ENCODE peak calls at places on chromosomes 11 and 22, in seven cellular contexts. One of them, this sample, is unnamed.

GRCh38 chr11:102400603-102401002 is 52.0 kb downstream of the TMEM123 start:
- DNase-seq in AG09319: no peak
- DNase-seq in OCI-LY7: no peak
- DNase-seq in body of pancreas: no peak
- DNase-seq in sigmoid colon: no peak
- DNase-seq in right lobe of liver: no peak
- DNase-seq in fibroblast of the aortic adventitia: no peak
- DNase-seq in this sample: no peak

GRCh38 chr11:36196476-36197099 is 92.6 kb downstream of the COMMD9 start:
- DNase-seq in right lobe of liver: no peak
- DNase-seq in fibroblast of the aortic adventitia: peak; percentile 67
- DNase-seq in body of pancreas: peak; percentile 7
- DNase-seq in sigmoid colon: no peak
- DNase-seq in OCI-LY7: no peak
- DNase-seq in AG09319: no peak
- DNase-seq in this sample: peak; percentile 76

GRCh38 chr11:13461291-13461690 is 1.7 kb downstream of the BTBD10 start:
- DNase-seq in fibroblast of the aortic adventitia: no peak
- DNase-seq in right lobe of liver: no peak
- DNase-seq in body of pancreas: no peak
- DNase-seq in sigmoid colon: no peak
- DNase-seq in AG09319: no peak
- DNase-seq in OCI-LY7: no peak
- DNase-seq in this sample: no peak

GRCh38 chr11:108672113-108672512 is 7.2 kb downstream of the DDX10 start:
- DNase-seq in body of pancreas: no peak
- DNase-seq in fibroblast of the aortic adventitia: peak; percentile 78
- DNase-seq in right lobe of liver: no peak
- DNase-seq in OCI-LY7: no peak
- DNase-seq in AG09319: no peak
- DNase-seq in sigmoid colon: no peak
- DNase-seq in this sample: peak; percentile 88

GRCh38 chr11:2661173-2662023 is 38.4 kb downstream of the KCNQ1OT1 start:
- DNase-seq in OCI-LY7: no peak
- DNase-seq in right lobe of liver: no peak
- DNase-seq in fibroblast of the aortic adventitia: no peak
- DNase-seq in AG09319: no peak
- DNase-seq in sigmoid colon: no peak
- DNase-seq in body of pancreas: no peak
- DNase-seq in this sample: no peak

GRCh38 chr11:2886191-2886894 is 768 bp upstream of the CDKN1C start:
- DNase-seq in OCI-LY7: peak; percentile 30
- DNase-seq in right lobe of liver: no peak
- DNase-seq in fibroblast of the aortic adventitia: peak; percentile 13
- DNase-seq in sigmoid colon: peak; percentile 85
- DNase-seq in AG09319: no peak
- DNase-seq in body of pancreas: no peak
- DNase-seq in this sample: no peak

GRCh38 chr22:38104084-38104483 is 6.4 kb downstream of the BAIAP2L2 start:
- DNase-seq in fibroblast of the aortic adventitia: peak; percentile 12
- DNase-seq in right lobe of liver: no peak
- DNase-seq in OCI-LY7: peak; percentile 55
- DNase-seq in body of pancreas: no peak
- DNase-seq in AG09319: no peak
- DNase-seq in sigmoid colon: no peak
- DNase-seq in this sample: peak; percentile 49

GRCh38 chr11:31141804-31142203 is 227.7 kb downstream of the DCDC1 start:
- DNase-seq in AG09319: no peak
- DNase-seq in sigmoid colon: no peak
- DNase-seq in right lobe of liver: no peak
- DNase-seq in body of pancreas: no peak
- DNase-seq in fibroblast of the aortic adventitia: no peak
- DNase-seq in OCI-LY7: no peak
- DNase-seq in this sample: no peak

GRCh38 chr11:84901986-84902385 is 725.2 kb downstream of the DLG2 start:
- DNase-seq in right lobe of liver: no peak
- DNase-seq in body of pancreas: no peak
- DNase-seq in fibroblast of the aortic adventitia: peak; percentile 73
- DNase-seq in sigmoid colon: no peak
- DNase-seq in OCI-LY7: no peak
- DNase-seq in AG09319: peak; percentile 72
- DNase-seq in this sample: peak; percentile 62

GRCh38 chr11:118142809-118143208 is 9.8 kb downstream of the SCN4B start:
- DNase-seq in body of pancreas: peak; percentile 61
- DNase-seq in AG09319: no peak
- DNase-seq in sigmoid colon: peak; percentile 63
- DNase-seq in right lobe of liver: no peak
- DNase-seq in OCI-LY7: no peak
- DNase-seq in fibroblast of the aortic adventitia: no peak
- DNase-seq in this sample: no peak

GRCh38 chr11:130772266-130773227 is 143.7 kb downstream of the SNX19 start:
- DNase-seq in sigmoid colon: no peak
- DNase-seq in OCI-LY7: no peak
- DNase-seq in body of pancreas: peak; percentile 52
- DNase-seq in fibroblast of the aortic adventitia: peak; percentile 98
- DNase-seq in right lobe of liver: no peak
- DNase-seq in AG09319: peak; percentile 97
- DNase-seq in this sample: peak; percentile 98

GRCh38 chr22:37464181-37464580 is 22.0 kb downstream of the MFNG start:
- DNase-seq in body of pancreas: no peak
- DNase-seq in fibroblast of the aortic adventitia: no peak
- DNase-seq in right lobe of liver: no peak
- DNase-seq in OCI-LY7: peak; percentile 78
- DNase-seq in AG09319: no peak
- DNase-seq in sigmoid colon: no peak
- DNase-seq in this sample: no peak

GRCh38 chr11:1667906-1668305 is 29.1 kb upstream of the KRTAP5-6 start:
- DNase-seq in OCI-LY7: no peak
- DNase-seq in fibroblast of the aortic adventitia: no peak
- DNase-seq in body of pancreas: no peak
- DNase-seq in right lobe of liver: peak; percentile 72
- DNase-seq in AG09319: no peak
- DNase-seq in sigmoid colon: no peak
- DNase-seq in this sample: no peak

GRCh38 chr11:11044137-11044855 is 186.4 kb upstream of the ZBED5 start:
- DNase-seq in fibroblast of the aortic adventitia: no peak
- DNase-seq in body of pancreas: no peak
- DNase-seq in right lobe of liver: no peak
- DNase-seq in AG09319: no peak
- DNase-seq in OCI-LY7: no peak
- DNase-seq in sigmoid colon: no peak
- DNase-seq in this sample: no peak

GRCh38 chr22:25060522-25061071 is 108.1 kb downstream of the KIAA1671 start:
- DNase-seq in body of pancreas: no peak
- DNase-seq in right lobe of liver: no peak
- DNase-seq in OCI-LY7: no peak
- DNase-seq in sigmoid colon: no peak
- DNase-seq in fibroblast of the aortic adventitia: peak; percentile 33
- DNase-seq in AG09319: no peak
- DNase-seq in this sample: peak; percentile 27

GRCh38 chr11:34126959-34127848 is 21.8 kb downstream of the NAT10 start:
- DNase-seq in body of pancreas: no peak
- DNase-seq in AG09319: no peak
- DNase-seq in OCI-LY7: no peak
- DNase-seq in fibroblast of the aortic adventitia: no peak
- DNase-seq in right lobe of liver: no peak
- DNase-seq in sigmoid colon: no peak
- DNase-seq in this sample: no peak

GRCh38 chr11:40924915-40925314 is 534.5 kb downstream of the LRRC4C start:
- DNase-seq in OCI-LY7: no peak
- DNase-seq in fibroblast of the aortic adventitia: no peak
- DNase-seq in AG09319: no peak
- DNase-seq in right lobe of liver: no peak
- DNase-seq in body of pancreas: no peak
- DNase-seq in sigmoid colon: no peak
- DNase-seq in this sample: no peak

GRCh38 chr22:29004647-29005371 is 56.8 kb downstream of the C22orf31 start:
- DNase-seq in sigmoid colon: no peak
- DNase-seq in body of pancreas: peak; percentile 82
- DNase-seq in fibroblast of the aortic adventitia: peak; percentile 34
- DNase-seq in right lobe of liver: peak; percentile 70
- DNase-seq in OCI-LY7: no peak
- DNase-seq in AG09319: no peak
- DNase-seq in this sample: peak; percentile 45

GRCh38 chr11:115500547-115501503 is 3.4 kb downstream of the CADM1 start:
- DNase-seq in OCI-LY7: peak; percentile 18
- DNase-seq in right lobe of liver: no peak
- DNase-seq in fibroblast of the aortic adventitia: no peak
- DNase-seq in body of pancreas: no peak
- DNase-seq in sigmoid colon: no peak
- DNase-seq in AG09319: no peak
- DNase-seq in this sample: no peak
- TF ChIP-seq CTCF in OCI-LY7: no peak
- TF ChIP-seq CTCF in right lobe of liver: no peak
- TF ChIP-seq CTCF in fibroblast of the aortic adventitia: no peak
- TF ChIP-seq CTCF in body of pancreas: no peak
- TF ChIP-seq CTCF in sigmoid colon: no peak
- TF ChIP-seq CTCF in AG09319: no peak
- TF ChIP-seq CTCF in this sample: no peak

GRCh38 chr22:17376950-17377349 is 7.7 kb downstream of the CECR2 start:
- DNase-seq in right lobe of liver: no peak
- DNase-seq in AG09319: no peak
- DNase-seq in sigmoid colon: no peak
- DNase-seq in OCI-LY7: no peak
- DNase-seq in fibroblast of the aortic adventitia: no peak
- DNase-seq in body of pancreas: no peak
- DNase-seq in this sample: no peak

GRCh38 chr22:17373839-17374238 is 4.6 kb downstream of the CECR2 start:
- DNase-seq in OCI-LY7: no peak
- DNase-seq in fibroblast of the aortic adventitia: no peak
- DNase-seq in AG09319: no peak
- DNase-seq in body of pancreas: no peak
- DNase-seq in sigmoid colon: no peak
- DNase-seq in right lobe of liver: no peak
- DNase-seq in this sample: no peak

GRCh38 chr22:17371446-17371845 is 2.2 kb downstream of the CECR2 start:
- DNase-seq in body of pancreas: no peak
- DNase-seq in OCI-LY7: no peak
- DNase-seq in AG09319: no peak
- DNase-seq in right lobe of liver: no peak
- DNase-seq in fibroblast of the aortic adventitia: no peak
- DNase-seq in sigmoid colon: no peak
- DNase-seq in this sample: no peak

GRCh38 chr22:17379939-17380710 is 10.9 kb downstream of the CECR2 start:
- DNase-seq in OCI-LY7: no peak
- DNase-seq in AG09319: no peak
- DNase-seq in right lobe of liver: no peak
- DNase-seq in body of pancreas: no peak
- DNase-seq in sigmoid colon: no peak
- DNase-seq in fibroblast of the aortic adventitia: no peak
- DNase-seq in this sample: no peak

GRCh38 chr22:17375914-17376614 is 6.8 kb downstream of the CECR2 start:
- DNase-seq in right lobe of liver: no peak
- DNase-seq in sigmoid colon: no peak
- DNase-seq in body of pancreas: no peak
- DNase-seq in OCI-LY7: no peak
- DNase-seq in AG09319: no peak
- DNase-seq in fibroblast of the aortic adventitia: no peak
- DNase-seq in this sample: no peak
- TF ChIP-seq CTCF in right lobe of liver: no peak
- TF ChIP-seq CTCF in sigmoid colon: no peak
- TF ChIP-seq CTCF in body of pancreas: no peak
- TF ChIP-seq CTCF in OCI-LY7: no peak
- TF ChIP-seq CTCF in AG09319: no peak
- TF ChIP-seq CTCF in fibroblast of the aortic adventitia: no peak
- TF ChIP-seq CTCF in this sample: no peak

DNA sequence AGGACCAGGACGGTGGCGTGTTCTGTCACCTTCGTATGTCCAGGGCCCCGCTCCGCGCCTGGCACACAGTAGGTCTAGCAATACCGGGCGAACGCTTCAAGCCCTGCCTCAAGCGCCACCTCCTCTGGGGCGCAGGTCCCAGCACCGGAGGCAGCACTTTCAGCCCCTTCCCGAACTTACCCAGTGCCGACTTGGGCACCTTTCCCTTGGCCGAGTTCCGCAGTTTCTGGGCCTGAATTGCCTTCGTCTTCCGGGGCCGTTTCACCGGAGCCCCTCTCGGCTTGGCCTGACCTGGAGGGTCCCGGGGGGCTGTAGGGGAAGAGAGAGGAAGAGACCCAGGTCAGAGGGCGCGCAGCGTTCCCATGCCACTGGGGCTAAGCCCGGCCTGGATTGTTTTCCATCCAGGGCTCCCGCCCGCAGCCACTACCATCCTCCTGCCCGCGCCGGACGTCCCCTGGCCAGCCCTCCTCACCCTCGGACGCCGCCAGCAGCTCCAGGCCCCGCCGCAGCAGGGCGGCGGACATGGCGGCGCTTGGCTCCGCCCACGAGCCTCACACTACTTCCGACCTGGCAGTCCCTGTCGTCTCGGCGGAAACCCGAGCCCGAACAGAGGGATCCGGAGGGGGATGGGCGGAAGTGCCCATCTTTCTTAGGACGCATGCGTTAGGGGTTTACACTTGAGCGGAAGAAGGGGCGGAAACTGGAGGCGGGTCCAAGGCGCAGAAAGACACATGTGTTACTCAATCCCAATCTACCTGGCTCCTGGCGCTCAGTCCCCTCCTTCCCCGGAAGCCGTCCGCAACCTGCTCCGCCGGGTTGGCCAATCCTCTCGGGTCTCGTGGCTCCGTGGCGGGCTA is at the start of gene RPS19BP1:
- DNase-seq in sigmoid colon: peak; percentile 100
- DNase-seq in right lobe of liver: peak; percentile 99
- DNase-seq in OCI-LY7: peak; percentile 100
- DNase-seq in fibroblast of the aortic adventitia: peak; percentile 99
- DNase-seq in AG09319: peak; percentile 98
- DNase-seq in body of pancreas: peak; percentile 100
- DNase-seq in this sample: peak; percentile 100
- TF ChIP-seq CTCF in sigmoid colon: no peak
- TF ChIP-seq CTCF in right lobe of liver: no peak
- TF ChIP-seq CTCF in OCI-LY7: no peak
- TF ChIP-seq CTCF in fibroblast of the aortic adventitia: no peak
- TF ChIP-seq CTCF in AG09319: no peak
- TF ChIP-seq CTCF in body of pancreas: no peak
- TF ChIP-seq CTCF in this sample: no peak

GRCh38 chr22:44668190-44668885 is 33.7 kb upstream of the PRR5 start:
- DNase-seq in fibroblast of the aortic adventitia: no peak
- DNase-seq in right lobe of liver: no peak
- DNase-seq in OCI-LY7: no peak
- DNase-seq in AG09319: no peak
- DNase-seq in body of pancreas: no peak
- DNase-seq in sigmoid colon: peak; percentile 64
- DNase-seq in this sample: no peak

GRCh38 chr22:44670220-44670983 is 31.6 kb upstream of the PRR5 start:
- DNase-seq in AG09319: no peak
- DNase-seq in right lobe of liver: no peak
- DNase-seq in fibroblast of the aortic adventitia: no peak
- DNase-seq in sigmoid colon: no peak
- DNase-seq in OCI-LY7: no peak
- DNase-seq in body of pancreas: no peak
- DNase-seq in this sample: no peak

GRCh38 chr22:44668886-44669724 is 32.9 kb upstream of the PRR5 start:
- DNase-seq in sigmoid colon: no peak
- DNase-seq in right lobe of liver: no peak
- DNase-seq in OCI-LY7: no peak
- DNase-seq in body of pancreas: no peak
- DNase-seq in fibroblast of the aortic adventitia: no peak
- DNase-seq in AG09319: no peak
- DNase-seq in this sample: no peak

GRCh38 chr22:44667829-44668189 is 34.2 kb upstream of the PRR5 start:
- DNase-seq in AG09319: no peak
- DNase-seq in right lobe of liver: no peak
- DNase-seq in body of pancreas: no peak
- DNase-seq in fibroblast of the aortic adventitia: no peak
- DNase-seq in sigmoid colon: peak; percentile 58
- DNase-seq in OCI-LY7: no peak
- DNase-seq in this sample: no peak

GRCh38 chr22:44669725-44670027 is 32.3 kb upstream of the PRR5 start:
- DNase-seq in right lobe of liver: no peak
- DNase-seq in fibroblast of the aortic adventitia: no peak
- DNase-seq in AG09319: no peak
- DNase-seq in OCI-LY7: no peak
- DNase-seq in sigmoid colon: no peak
- DNase-seq in body of pancreas: no peak
- DNase-seq in this sample: peak; percentile 45
- TF ChIP-seq CTCF in right lobe of liver: peak; percentile 12
- TF ChIP-seq CTCF in fibroblast of the aortic adventitia: peak; percentile 30
- TF ChIP-seq CTCF in AG09319: peak; percentile 73
- TF ChIP-seq CTCF in OCI-LY7: peak; percentile 39
- TF ChIP-seq CTCF in sigmoid colon: no peak
- TF ChIP-seq CTCF in body of pancreas: no peak
- TF ChIP-seq CTCF in this sample: peak; percentile 66